ENCODE peak calls at places on chromosomes 12 and 14, in six cellular contexts. E, H, I, L, N and U are unnamed samples.

GRCh38 chr12:2959508-2960431 is 573 bp downstream of the TEAD4 start:
- DNase-seq in E (no peak), H (peak), I (no peak), L (peak), N (no peak), U (peak)

GRCh38 chr14:27845241-27845850 is 921.2 kb upstream of the FOXG1 start:
- DNase-seq in E (no peak), H (no peak), I (no peak), L (no peak), N (no peak), U (peak)

GRCh38 chr12:117622741-117623140 is 261.3 kb upstream of the NOS1 start:
- DNase-seq in E (no peak), H (no peak), I (no peak), L (peak), N (no peak), U (no peak)

GRCh38 chr14:47155395-47155794 is 503.8 kb upstream of the RPL10L start:
- DNase-seq in E (no peak), H (no peak), I (no peak), L (no peak), N (no peak), U (no peak)

GRCh38 chr12:6052206-6052939 is 72.1 kb downstream of the VWF start:
- DNase-seq in E (no peak), H (no peak), I (no peak), L (no peak), N (no peak), U (no peak)

GRCh38 chr12:51751657-51752056 is 96.9 kb downstream of the FIGNL2 start:
- DNase-seq in E (no peak), H (no peak), I (no peak), L (no peak), N (no peak), U (no peak)

GRCh38 chr12:56838602-56839488 is 75.7 kb downstream of the HSD17B6 start:
- DNase-seq in E (no peak), H (no peak), I (no peak), L (no peak), N (no peak), U (no peak)

GRCh38 chr12:129531004-129531403 is 372.8 kb downstream of the TMEM132D start:
- DNase-seq in E (peak), H (no peak), I (no peak), L (no peak), N (no peak), U (no peak)

GRCh38 chr12:133156125-133156690 is 25.1 kb upstream of the ZNF268 start:
- DNase-seq in E (no peak), H (no peak), I (no peak), L (no peak), N (no peak), U (no peak)

GRCh38 chr12:41743835-41744234 is 400.8 kb downstream of the GXYLT1 start:
- DNase-seq in E (no peak), H (no peak), I (no peak), L (peak), N (no peak), U (no peak)

GRCh38 chr14:71474291-71474690 is 457.9 kb upstream of the RGS6 start:
- DNase-seq in E (no peak), H (no peak), I (no peak), L (no peak), N (no peak), U (no peak)

GRCh38 chr14:94101748-94102147 is 8.8 kb upstream of the IFI27 start:
- DNase-seq in E (no peak), H (no peak), I (no peak), L (no peak), N (no peak), U (no peak)